ENCODE peak calls at places on chromosome 3, in eight cellular contexts. D, F, A, Q, L, V, J and K are unnamed samples.

GRCh38 chr3:137938876-137939275 is 71.1 kb upstream of the CLDN18 start:
- DNase-seq in D (no peak), F (no peak), A (no peak), Q (no peak), L (no peak), V (no peak), J (no peak), K (no peak)

GRCh38 chr3:7585052-7585451 is 724.1 kb downstream of the GRM7 start:
- DNase-seq in D (no peak), F (no peak), A (no peak), Q (no peak), L (no peak), V (no peak), J (no peak), K (no peak)

GRCh38 chr3:12221663-12222062 is 63.0 kb upstream of the TIMP4 start:
- DNase-seq in D (no peak), F (peak), A (no peak), Q (no peak), L (no peak), V (no peak), J (no peak), K (no peak)

GRCh38 chr3:181176610-181177009 is 187.1 kb upstream of the DNAJC19 start:
- DNase-seq in D (no peak), F (peak), A (peak), Q (peak), L (peak), V (peak), J (peak), K (no peak)

GRCh38 chr3:50127251-50127671 is 27.9 kb upstream of the SEMA3F start:
- DNase-seq in D (no peak), F (no peak), A (no peak), Q (no peak), L (no peak), V (no peak), J (no peak), K (no peak)

GRCh38 chr3:122609798-122610559 is 32.5 kb downstream of the PARP15 start:
- DNase-seq in D (no peak), F (peak), A (no peak), Q (peak), L (peak), V (no peak), J (no peak), K (peak)

GRCh38 chr3:46440531-46441294 is 24.0 kb downstream of the LTF start:
- DNase-seq in D (no peak), F (no peak), A (no peak), Q (no peak), L (no peak), V (no peak), J (no peak), K (no peak)

GRCh38 chr3:37546876-37547275 is 314.8 kb upstream of the CTDSPL start:
- DNase-seq in D (no peak), F (peak), A (no peak), Q (no peak), L (peak), V (no peak), J (no peak), K (no peak)

GRCh38 chr3:86554346-86554745 is 436.6 kb downstream of the VGLL3 start:
- DNase-seq in D (no peak), F (no peak), A (no peak), Q (no peak), L (no peak), V (no peak), J (no peak), K (no peak)

GRCh38 chr3:48660800-48661400 is 1.8 kb downstream of the CELSR3 start:
- DNase-seq in D (no peak), F (no peak), A (no peak), Q (no peak), L (no peak), V (no peak), J (no peak), K (no peak)

GRCh38 chr3:142028174-142028833 is 121.0 kb downstream of the TFDP2 start:
- DNase-seq in D (peak), F (peak), A (no peak), Q (peak), L (peak), V (peak), J (no peak), K (peak)

GRCh38 chr3:47994180-47994579 is 22.0 kb downstream of the MAP4 start:
- DNase-seq in D (no peak), F (no peak), A (no peak), Q (no peak), L (no peak), V (no peak), J (no peak), K (no peak)

GRCh38 chr3:35624698-35625097 is 14.6 kb upstream of the ARPP21 start:
- DNase-seq in D (no peak), F (peak), A (no peak), Q (no peak), L (peak), V (no peak), J (no peak), K (no peak)

GRCh38 chr3:88809993-88810392 is 297.4 kb upstream of the EPHA3 start:
- DNase-seq in D (no peak), F (no peak), A (no peak), Q (no peak), L (peak), V (no peak), J (no peak), K (no peak)

GRCh38 chr3:146504546-146505197 is 35.3 kb upstream of the PLSCR2 start:
- DNase-seq in D (no peak), F (peak), A (no peak), Q (no peak), L (no peak), V (no peak), J (no peak), K (no peak)

GRCh38 chr3:194588236-194588635 is 45.0 kb downstream of the TMEM44 start:
- DNase-seq in D (no peak), F (no peak), A (no peak), Q (no peak), L (no peak), V (no peak), J (no peak), K (no peak)

DNA sequence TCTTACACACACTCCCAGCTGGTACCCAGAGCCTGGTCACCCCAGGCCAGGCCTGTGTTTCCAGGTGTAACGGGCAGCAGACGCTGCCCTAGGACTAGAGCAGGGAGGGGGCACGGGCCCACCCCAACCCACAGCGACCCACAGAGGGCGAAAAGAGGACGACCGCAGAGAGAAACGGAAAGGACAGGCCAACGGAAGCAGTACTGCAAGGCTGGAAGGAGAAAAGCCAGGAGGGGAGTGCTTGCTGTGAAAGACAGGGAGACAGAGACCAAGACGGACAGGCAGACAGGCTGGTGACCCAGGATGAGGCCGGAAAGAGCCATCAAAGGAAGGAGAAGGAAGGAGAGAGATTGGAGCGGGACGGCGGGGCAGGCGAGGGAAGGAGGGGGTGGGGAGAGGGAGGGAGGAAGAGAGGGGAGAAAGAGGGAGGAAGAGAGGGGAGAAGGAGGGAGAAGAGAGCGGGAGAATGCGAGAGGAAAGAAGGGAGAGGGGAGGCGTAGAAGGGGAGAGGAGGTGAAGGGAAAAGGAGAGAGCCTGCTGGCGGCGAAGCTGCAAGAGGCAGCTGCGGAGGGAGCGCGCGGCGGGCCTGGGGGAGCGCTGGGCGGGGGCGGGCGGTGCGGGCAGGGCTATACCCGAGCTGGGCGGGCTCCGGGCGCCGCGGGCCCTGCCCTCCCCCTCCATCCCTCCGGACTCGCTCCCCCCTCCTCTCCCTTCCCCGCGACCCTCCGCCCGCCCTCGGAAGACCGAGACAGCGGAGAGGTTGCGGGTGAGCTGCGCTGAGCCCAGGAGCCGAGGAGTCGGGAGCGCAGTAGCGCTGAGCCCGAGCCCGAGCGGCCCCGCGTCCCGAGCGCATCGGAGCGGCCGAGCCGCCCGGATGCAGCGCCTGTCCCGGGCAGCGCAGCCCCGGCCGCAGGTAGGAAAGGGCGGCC is at the start of gene SLC6A1:
- DNase-seq in D (peak), F (peak), A (no peak), Q (no peak), L (no peak), V (peak), J (peak), K (no peak)
- TF ChIP-seq CTCF in D (no peak), F (peak), A (peak), Q (no peak), L (peak), V (no peak), J (peak), K (no peak)

GRCh38 chr3:105827959-105828358 is 40.9 kb downstream of the CBLB start:
- DNase-seq in D (peak), F (peak), A (peak), Q (peak), L (peak), V (no peak), J (peak), K (peak)
- TF ChIP-seq CTCF in D (no peak), F (peak), A (no peak), Q (peak), L (peak), V (no peak), J (no peak), K (peak)

DNA sequence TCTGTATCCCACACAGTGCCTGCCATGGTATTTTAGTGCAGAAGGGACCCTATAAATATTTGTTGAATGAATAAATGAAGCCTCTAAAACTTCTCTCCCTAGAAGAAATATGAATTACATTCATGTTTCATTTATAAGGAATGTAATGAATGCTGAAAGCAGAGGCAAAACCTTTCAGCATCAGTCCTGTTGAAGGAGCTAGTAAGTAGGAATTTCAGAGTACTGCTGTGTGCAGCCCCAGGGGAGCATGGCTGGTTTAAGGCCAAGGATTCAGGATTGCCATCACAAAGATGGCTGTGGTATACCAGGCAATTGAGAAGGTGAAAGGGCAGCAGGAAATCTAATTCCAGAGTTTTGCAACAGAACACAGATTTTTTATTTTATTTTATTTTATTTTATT is 1131.4 kb downstream of the IGSF11 start:
- DNase-seq in D (no peak), F (no peak), A (no peak), Q (peak), L (peak), V (no peak), J (peak), K (peak)
- TF ChIP-seq CTCF in D (no peak), F (no peak), A (no peak), Q (no peak), L (no peak), V (no peak), J (no peak), K (no peak)

GRCh38 chr3:184688251-184688851 is 23.5 kb downstream of the MAGEF1 start:
- DNase-seq in D (peak), F (no peak), A (peak), Q (peak), L (peak), V (no peak), J (no peak), K (peak)
- TF ChIP-seq CTCF in D (no peak), F (no peak), A (no peak), Q (no peak), L (no peak), V (no peak), J (no peak), K (no peak)

DNA sequence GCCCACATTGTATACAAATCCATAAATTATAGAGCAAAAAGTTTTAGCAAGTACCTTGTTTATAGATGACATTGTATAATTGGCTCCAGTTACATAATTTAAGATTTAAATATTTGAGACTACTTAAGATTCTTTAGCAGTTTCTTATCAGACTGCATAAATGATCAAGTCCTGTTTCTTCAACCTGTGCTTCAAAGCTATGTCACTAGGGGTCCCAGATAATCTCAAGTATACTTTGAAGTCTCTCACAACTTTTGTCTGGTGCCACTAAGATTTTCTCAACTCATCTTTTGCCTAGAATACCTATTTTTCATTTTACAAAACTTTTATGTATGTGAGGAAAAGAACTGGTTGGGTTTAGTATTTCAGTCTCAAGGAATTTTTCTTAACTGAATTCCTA is 205.5 kb downstream of the STAG1 start:
- DNase-seq in D (no peak), F (peak), A (no peak), Q (no peak), L (peak), V (no peak), J (no peak), K (no peak)
- TF ChIP-seq CTCF in D (no peak), F (no peak), A (no peak), Q (peak), L (no peak), V (no peak), J (peak), K (no peak)

DNA sequence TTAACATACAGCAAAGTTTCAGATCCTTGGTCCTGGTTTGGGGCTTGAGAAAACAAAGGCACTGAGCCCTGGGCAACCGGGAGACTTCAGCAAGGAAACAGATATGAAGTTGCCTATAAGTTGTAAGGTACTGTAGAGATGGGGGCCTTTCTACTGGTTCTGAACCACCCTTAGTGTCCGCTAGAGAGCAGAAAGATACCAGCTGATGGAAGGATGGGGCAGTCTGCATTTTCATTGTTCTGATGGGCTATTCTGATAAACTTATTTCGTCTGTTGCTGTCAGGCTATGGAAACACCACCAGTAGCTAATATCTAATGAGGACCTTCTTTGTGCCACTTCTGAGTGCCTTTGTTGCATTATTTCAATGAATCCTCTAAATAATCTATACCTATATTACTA is 38.7 kb downstream of the FGD5 start:
- DNase-seq in D (no peak), F (peak), A (no peak), Q (no peak), L (no peak), V (no peak), J (no peak), K (no peak)
- TF ChIP-seq CTCF in D (no peak), F (no peak), A (no peak), Q (no peak), L (no peak), V (no peak), J (no peak), K (no peak)